ENCODE peak calls at places on chromosomes 11 and 22, in seven cellular contexts. J is coronary artery; Q is activated T-cell treated with anti-CD3 and anti-CD28 coated beads, Interleukin-2, amount 50 U/mL, for 48 hours; O is pons; Z is NCI-H2029; E is tibial artery; K is stimulated activated CD8-positive, alpha-beta memory T cell treated with anti-CD3 and anti-CD28 coated beads, Interleukin-7, amount 100 ng/mL, for 1 hour. V is an unnamed sample.

GRCh38 chr22:30733081-30733680 is 38.5 kb downstream of the OSBP2 start:
- DNase-seq in O (no peak), J (no peak), Q (no peak), Z (no peak), K (no peak), E (no peak), V (no peak)

GRCh38 chr22:48828688-48829087 is 999.0 kb downstream of the BRD1 start:
- DNase-seq in Z (no peak), E (peak), O (no peak), J (peak), K (no peak), Q (no peak), V (no peak)

GRCh38 chr22:41585898-41586297 is 3.7 kb downstream of the PMM1 start:
- DNase-seq in J (no peak), K (no peak), E (no peak), O (no peak), Z (no peak), Q (no peak), V (no peak)

GRCh38 chr11:100619484-100619883 is 67.6 kb upstream of the ARHGAP42 start:
- DNase-seq in Q (no peak), O (no peak), J (no peak), Z (no peak), E (no peak), K (no peak), V (no peak)

GRCh38 chr11:56716379-56716854 is 17.5 kb downstream of the OR9G1 start:
- DNase-seq in Q (no peak), K (no peak), Z (no peak), E (no peak), J (no peak), O (no peak), V (no peak)

GRCh38 chr11:8768625-8769333 is 86.2 kb downstream of the RPL27A start:
- DNase-seq in K (no peak), Q (no peak), Z (no peak), O (no peak), J (no peak), E (peak), V (no peak)

GRCh38 chr11:70900540-70900939 is 351.8 kb downstream of the SHANK2 start:
- DNase-seq in Z (peak), O (no peak), Q (no peak), J (no peak), E (no peak), K (no peak), V (no peak)

GRCh38 chr11:128692750-128693578 is 908 bp upstream of the FLI1 start:
- DNase-seq in Q (peak), E (peak), O (no peak), Z (no peak), J (no peak), K (no peak), V (no peak)

GRCh38 chr11:67631427-67631826 is 1.7 kb upstream of the NUDT8 start:
- DNase-seq in J (peak), Q (no peak), K (no peak), E (no peak), Z (no peak), O (no peak), V (no peak)

GRCh38 chr11:96161271-96162089 is 181.5 kb downstream of the MAML2 start:
- DNase-seq in J (no peak), Q (no peak), O (no peak), E (no peak), K (no peak), Z (no peak), V (no peak)

GRCh38 chr22:28799125-28799833 is 1.1 kb downstream of the XBP1 start:
- DNase-seq in O (peak), E (peak), J (peak), K (no peak), Q (peak), Z (peak), V (no peak)

GRCh38 chr11:44785856-44786606 is 59.3 kb downstream of the TSPAN18 start:
- DNase-seq in O (no peak), K (no peak), Z (no peak), E (peak), Q (peak), J (no peak), V (no peak)

GRCh38 chr11:35375332-35376125 is 43.8 kb downstream of the SLC1A2 start:
- DNase-seq in Q (no peak), E (no peak), K (no peak), J (no peak), O (no peak), Z (no peak), V (no peak)

GRCh38 chr11:15667127-15667725 is 552.5 kb downstream of the INSC start:
- DNase-seq in E (no peak), K (no peak), Q (no peak), J (no peak), Z (no peak), O (no peak), V (no peak)

GRCh38 chr11:83918471-83918870 is 632.3 kb upstream of the CCDC90B start:
- DNase-seq in K (no peak), Q (no peak), Z (no peak), J (no peak), O (no peak), E (peak), V (no peak)

GRCh38 chr11:10847960-10848860 is 9.6 kb downstream of the ZBED5 start:
- DNase-seq in O (no peak), E (no peak), K (no peak), J (no peak), Q (no peak), Z (no peak), V (no peak)

GRCh38 chr11:120912504-120912903 is 111.4 kb upstream of the TBCEL start:
- DNase-seq in Z (no peak), Q (no peak), E (no peak), J (no peak), K (no peak), O (peak), V (peak)

GRCh38 chr11:17766590-17766989 is 32.0 kb downstream of the KCNC1 start:
- DNase-seq in K (no peak), Z (no peak), J (no peak), E (no peak), O (no peak), Q (no peak), V (no peak)

GRCh38 chr22:48192071-48192470 is 1429.6 kb downstream of the TBC1D22A start:
- DNase-seq in J (no peak), K (no peak), O (no peak), E (no peak), Z (no peak), Q (no peak), V (no peak)

GRCh38 chr11:9765320-9766101 is 101.6 kb downstream of the SWAP70 start:
- DNase-seq in K (no peak), Z (no peak), O (no peak), Q (no peak), E (peak), J (no peak), V (no peak)

GRCh38 chr11:64619811-64620285 is 28.8 kb downstream of the SLC22A12 start:
- DNase-seq in K (no peak), E (no peak), Z (no peak), O (no peak), J (no peak), Q (no peak), V (no peak)

GRCh38 chr11:31160504-31161422 is 208.8 kb downstream of the DCDC1 start:
- DNase-seq in E (no peak), O (no peak), Z (no peak), J (no peak), K (no peak), Q (no peak), V (no peak)

GRCh38 chr22:28674121-28674563 is 5.5 kb downstream of the TTC28 start:
- DNase-seq in K (no peak), E (no peak), J (no peak), Q (no peak), Z (no peak), O (no peak), V (no peak)

GRCh38 chr22:34973926-34974325 is 92.0 kb upstream of the ISX start:
- DNase-seq in O (no peak), Z (no peak), K (no peak), E (no peak), J (no peak), Q (no peak), V (no peak)

GRCh38 chr11:74437441-74437840 is 29.9 kb downstream of the KCNE3 start:
- DNase-seq in E (no peak), Z (no peak), Q (no peak), J (no peak), K (no peak), O (no peak), V (no peak)

GRCh38 chr11:15179167-15179566 is 64.4 kb downstream of the INSC start:
- DNase-seq in Z (no peak), J (no peak), O (no peak), Q (no peak), E (no peak), K (no peak), V (no peak)

GRCh38 chr22:47292546-47293320 is 530.3 kb downstream of the TBC1D22A start:
- DNase-seq in O (no peak), Z (no peak), Q (no peak), J (peak), E (no peak), K (no peak), V (no peak)

GRCh38 chr11:134120921-134121526 is 52.2 kb downstream of the JAM3 start:
- DNase-seq in J (no peak), O (peak), K (no peak), E (peak), Q (no peak), Z (no peak), V (peak)

GRCh38 chr11:57599381-57599780 is 1.9 kb downstream of the SERPING1 start:
- DNase-seq in J (no peak), Z (no peak), Q (no peak), E (no peak), O (no peak), K (no peak), V (no peak)

GRCh38 chr11:69387409-69387885 is 93.5 kb downstream of the MYEOV start:
- DNase-seq in J (peak), K (no peak), E (no peak), Z (no peak), Q (no peak), O (no peak), V (no peak)

GRCh38 chr22:49810363-49811013 is 17.2 kb downstream of the BRD1 start:
- DNase-seq in Z (no peak), K (no peak), Q (no peak), J (no peak), O (no peak), E (no peak), V (no peak)

GRCh38 chr11:107970049-107970448 is 38.6 kb upstream of the CUL5 start:
- DNase-seq in O (no peak), E (no peak), K (no peak), Q (no peak), Z (no peak), J (no peak), V (no peak)

GRCh38 chr22:34914871-34915270 is 151.1 kb upstream of the ISX start:
- DNase-seq in K (no peak), J (no peak), Z (no peak), Q (no peak), O (no peak), E (no peak), V (no peak)

GRCh38 chr11:33987975-33988580 is 63.5 kb upstream of the CAPRIN1 start:
- DNase-seq in O (peak), K (peak), J (no peak), E (peak), Z (peak), Q (peak), V (peak)

GRCh38 chr22:49350441-49351121 is 477.1 kb downstream of the BRD1 start:
- DNase-seq in K (no peak), Q (no peak), O (no peak), Z (no peak), E (peak), J (peak), V (no peak)